ENCODE peak calls at places on chromosome 15, in ten cellular contexts. S is A172; M is activated naive CD4-positive, alpha-beta T cell treated with Interleukin-2 at 50 U/mL for 16 hours; F is left cardiac atrium; T is GM03348; Z is T-cell; G is activated CD8-positive, alpha-beta T cell treated with anti-CD3 and anti-CD28 coated beads for 36 hours; L is stimulated activated CD4-positive, alpha-beta T cell treated with anti-CD3 and anti-CD28 coated beads, Interleukin-15, amount 100 ng/mL, for 1 hour; A is NCI-H1417; R is astrocyte. H is an unnamed sample.

GRCh38 chr15:28943611-28944230 is 57.9 kb downstream of the APBA2 start:
- DNase-seq in R (no peak), A (no peak), M (no peak), L (no peak), Z (no peak), F (no peak), S (no peak), T (no peak), G (no peak), H (no peak)

GRCh38 chr15:36469567-36469966 is 109.9 kb upstream of the CDIN1 start:
- DNase-seq in T (peak), G (no peak), A (peak), L (no peak), Z (no peak), R (peak), M (no peak), F (no peak), S (peak), H (no peak)

GRCh38 chr15:48374472-48374871 is 43.2 kb downstream of the DUT start:
- DNase-seq in R (peak), L (no peak), M (no peak), T (no peak), F (no peak), S (peak), A (no peak), G (no peak), Z (no peak), H (no peak)

GRCh38 chr15:77499087-77499765 is 78.5 kb downstream of the HMG20A start:
- DNase-seq in Z (no peak), G (no peak), A (no peak), S (no peak), F (no peak), R (no peak), M (no peak), T (peak), L (no peak), H (no peak)

GRCh38 chr15:66593219-66593780 is 27.5 kb upstream of the LCTL start:
- DNase-seq in F (no peak), G (no peak), M (no peak), L (no peak), A (no peak), S (no peak), T (no peak), R (no peak), Z (no peak), H (no peak)

GRCh38 chr15:74725845-74726773 is 781 bp upstream of the CYP1A1 start:
- DNase-seq in F (peak), M (peak), Z (peak), R (no peak), G (peak), S (no peak), L (peak), A (peak), T (peak), H (no peak)

GRCh38 chr15:66196565-66196964 is 57.0 kb downstream of the MEGF11 start:
- DNase-seq in F (no peak), L (no peak), G (no peak), R (peak), S (peak), A (no peak), T (no peak), Z (no peak), M (no peak), H (no peak)

GRCh38 chr15:91605576-91605975 is 247.9 kb upstream of the SLCO3A1 start:
- DNase-seq in F (no peak), Z (no peak), T (no peak), G (no peak), L (no peak), R (no peak), M (no peak), S (no peak), A (no peak), H (no peak)

GRCh38 chr15:34059476-34059875 is 20.5 kb upstream of the AVEN start:
- DNase-seq in L (no peak), M (no peak), S (no peak), R (no peak), G (no peak), A (no peak), T (no peak), Z (no peak), F (no peak), H (no peak)

GRCh38 chr15:61013146-61013545 is 216.0 kb downstream of the RORA start:
- DNase-seq in R (no peak), L (no peak), Z (no peak), F (no peak), G (no peak), T (no peak), M (no peak), A (no peak), S (no peak), H (no peak)

GRCh38 chr15:93235926-93236781 is 147.1 kb upstream of the RGMA start:
- DNase-seq in A (no peak), R (no peak), T (no peak), L (no peak), S (no peak), M (peak), Z (no peak), F (peak), G (no peak), H (no peak)

GRCh38 chr15:31905054-31905453 is 125.3 kb upstream of the CHRNA7 start:
- DNase-seq in F (peak), R (no peak), S (no peak), A (peak), G (no peak), Z (no peak), T (no peak), M (no peak), L (no peak), H (no peak)

GRCh38 chr15:52019394-52020252 is 604 bp downstream of the MAPK6 start:
- DNase-seq in M (peak), A (peak), G (peak), S (peak), R (peak), L (peak), F (peak), T (peak), Z (peak), H (no peak)

GRCh38 chr15:23877502-23878412 is 190.7 kb upstream of the NDN start:
- DNase-seq in G (peak), S (peak), R (no peak), Z (no peak), M (no peak), A (peak), F (peak), L (no peak), T (peak), H (no peak)

GRCh38 chr15:83010709-83011270 is 649 bp downstream of the C15orf40 start:
- DNase-seq in F (peak), Z (peak), M (peak), G (peak), R (peak), T (peak), S (peak), A (peak), L (peak), H (no peak)

GRCh38 chr15:60932051-60932915 is 296.8 kb downstream of the RORA start:
- DNase-seq in Z (peak), S (peak), R (peak), M (peak), L (peak), G (peak), A (no peak), F (peak), T (peak), H (no peak)

GRCh38 chr15:69718916-69719315 is 266.3 kb downstream of the RPLP1 start:
- DNase-seq in Z (peak), T (no peak), F (no peak), G (peak), M (no peak), R (no peak), A (no peak), L (no peak), S (no peak), H (no peak)

GRCh38 chr15:38085931-38086562 is 151.6 kb downstream of the TMCO5A start:
- DNase-seq in F (no peak), Z (no peak), M (no peak), T (peak), R (peak), L (no peak), A (no peak), S (no peak), G (no peak), H (no peak)

GRCh38 chr15:32029862-32030781 is at the start of gene CHRNA7:
- DNase-seq in T (peak), S (no peak), A (peak), L (no peak), R (peak), G (peak), Z (no peak), M (no peak), F (peak), H (no peak)

GRCh38 chr15:90701880-90702630 is 15.1 kb upstream of the BLM start:
- DNase-seq in L (no peak), F (no peak), S (no peak), Z (no peak), R (no peak), T (no peak), A (no peak), G (peak), M (no peak), H (no peak)

GRCh38 chr15:73941044-73941443 is 14.8 kb downstream of the LOXL1 start:
- DNase-seq in M (no peak), Z (no peak), L (no peak), A (no peak), R (peak), T (peak), S (peak), G (no peak), F (no peak), H (no peak)

GRCh38 chr15:31605467-31605931 is 278.9 kb downstream of the KLF13 start:
- DNase-seq in G (peak), F (no peak), Z (no peak), M (no peak), R (peak), T (peak), S (no peak), A (no peak), L (no peak), H (no peak)

GRCh38 chr15:80411788-80412288 is 7.7 kb downstream of the ARNT2 start:
- DNase-seq in R (no peak), A (no peak), S (no peak), M (no peak), L (no peak), G (no peak), F (no peak), T (no peak), Z (no peak), H (no peak)

GRCh38 chr15:31396881-31397560 is 70.4 kb downstream of the KLF13 start:
- DNase-seq in G (no peak), S (peak), A (peak), M (no peak), Z (no peak), F (peak), T (peak), R (peak), L (no peak), H (no peak)

GRCh38 chr15:90209591-90209990 is 8.5 kb downstream of the SEMA4B start:
- DNase-seq in F (peak), M (no peak), A (no peak), L (no peak), G (peak), T (no peak), Z (no peak), S (peak), R (no peak), H (no peak)

GRCh38 chr15:98597666-98598065 is 50.7 kb upstream of the IGF1R start:
- DNase-seq in M (no peak), T (no peak), S (no peak), L (no peak), F (no peak), R (no peak), Z (no peak), G (no peak), A (no peak), H (no peak)

GRCh38 chr15:84855032-84855645 is 29.3 kb upstream of the SLC28A1 start:
- DNase-seq in A (peak), S (no peak), F (no peak), Z (no peak), T (no peak), G (no peak), L (no peak), R (no peak), M (no peak), H (no peak)

H was measured in cortex of kidney.